ENCODE peak calls at places on chromosomes 2 and 18, in five cellular contexts. One of them, this sample, is unnamed.
A peak's percentile ranks its signal among the peaks of the same experiment; 100 is the strongest.

GRCh38 chr18:65206551-65207260 is 544.1 kb upstream of the CDH7 start:
- DNase-seq in neural crest cell: no peak
- DNase-seq in lung microvascular endothelial cell: no peak
- DNase-seq in non-pigmented ciliary epithelial cell: no peak
- DNase-seq in stimulated activated CD4-positive, alpha-beta T cell treated with anti-CD3 and anti-CD28 coated beads, Interleukin-12 subunit alpha, Interleukin-12 subunit beta, amount 100 ng/mL, for 4 hours: no peak
- DNase-seq in this sample: no peak

GRCh38 chr2:142681952-142682351 is 195.5 kb upstream of the KYNU start:
- DNase-seq in neural crest cell: no peak
- DNase-seq in lung microvascular endothelial cell: no peak
- DNase-seq in non-pigmented ciliary epithelial cell: no peak
- DNase-seq in stimulated activated CD4-positive, alpha-beta T cell treated with anti-CD3 and anti-CD28 coated beads, Interleukin-12 subunit alpha, Interleukin-12 subunit beta, amount 100 ng/mL, for 4 hours: no peak
- DNase-seq in this sample: no peak

GRCh38 chr2:202944403-202944802 is 32.3 kb downstream of the CARF start:
- DNase-seq in neural crest cell: no peak
- DNase-seq in lung microvascular endothelial cell: no peak
- DNase-seq in non-pigmented ciliary epithelial cell: no peak
- DNase-seq in stimulated activated CD4-positive, alpha-beta T cell treated with anti-CD3 and anti-CD28 coated beads, Interleukin-12 subunit alpha, Interleukin-12 subunit beta, amount 100 ng/mL, for 4 hours: no peak
- DNase-seq in this sample: no peak

GRCh38 chr2:163774862-163775261 is 39.1 kb upstream of the FIGN start:
- DNase-seq in neural crest cell: no peak
- DNase-seq in lung microvascular endothelial cell: peak; percentile 43
- DNase-seq in non-pigmented ciliary epithelial cell: peak; percentile 89
- DNase-seq in stimulated activated CD4-positive, alpha-beta T cell treated with anti-CD3 and anti-CD28 coated beads, Interleukin-12 subunit alpha, Interleukin-12 subunit beta, amount 100 ng/mL, for 4 hours: no peak
- DNase-seq in this sample: peak; percentile 46

GRCh38 chr2:12501469-12502147 is 215.1 kb upstream of the TRIB2 start:
- DNase-seq in neural crest cell: no peak
- DNase-seq in lung microvascular endothelial cell: peak; percentile 77
- DNase-seq in non-pigmented ciliary epithelial cell: no peak
- DNase-seq in stimulated activated CD4-positive, alpha-beta T cell treated with anti-CD3 and anti-CD28 coated beads, Interleukin-12 subunit alpha, Interleukin-12 subunit beta, amount 100 ng/mL, for 4 hours: peak; percentile 61
- DNase-seq in this sample: no peak

GRCh38 chr2:147275943-147276342 is 568.9 kb upstream of the ACVR2A start:
- DNase-seq in neural crest cell: no peak
- DNase-seq in lung microvascular endothelial cell: no peak
- DNase-seq in non-pigmented ciliary epithelial cell: no peak
- DNase-seq in stimulated activated CD4-positive, alpha-beta T cell treated with anti-CD3 and anti-CD28 coated beads, Interleukin-12 subunit alpha, Interleukin-12 subunit beta, amount 100 ng/mL, for 4 hours: no peak
- DNase-seq in this sample: no peak

GRCh38 chr18:79570266-79571201 is 109.1 kb upstream of the CTDP1 start:
- DNase-seq in neural crest cell: no peak
- DNase-seq in lung microvascular endothelial cell: peak; percentile 63
- DNase-seq in non-pigmented ciliary epithelial cell: no peak
- DNase-seq in stimulated activated CD4-positive, alpha-beta T cell treated with anti-CD3 and anti-CD28 coated beads, Interleukin-12 subunit alpha, Interleukin-12 subunit beta, amount 100 ng/mL, for 4 hours: no peak
- DNase-seq in this sample: no peak

GRCh38 chr18:32779010-32779409 is 6.2 kb upstream of the KLHL14 start:
- DNase-seq in neural crest cell: no peak
- DNase-seq in lung microvascular endothelial cell: no peak
- DNase-seq in non-pigmented ciliary epithelial cell: no peak
- DNase-seq in stimulated activated CD4-positive, alpha-beta T cell treated with anti-CD3 and anti-CD28 coated beads, Interleukin-12 subunit alpha, Interleukin-12 subunit beta, amount 100 ng/mL, for 4 hours: no peak
- DNase-seq in this sample: no peak

GRCh38 chr2:40827371-40827770 is 375.5 kb upstream of the SLC8A1 start:
- DNase-seq in neural crest cell: no peak
- DNase-seq in lung microvascular endothelial cell: no peak
- DNase-seq in non-pigmented ciliary epithelial cell: no peak
- DNase-seq in stimulated activated CD4-positive, alpha-beta T cell treated with anti-CD3 and anti-CD28 coated beads, Interleukin-12 subunit alpha, Interleukin-12 subunit beta, amount 100 ng/mL, for 4 hours: no peak
- DNase-seq in this sample: no peak

GRCh38 chr18:57208056-57208455 is 61.2 kb downstream of the BOD1L2 start:
- DNase-seq in neural crest cell: no peak
- DNase-seq in lung microvascular endothelial cell: no peak
- DNase-seq in non-pigmented ciliary epithelial cell: no peak
- DNase-seq in stimulated activated CD4-positive, alpha-beta T cell treated with anti-CD3 and anti-CD28 coated beads, Interleukin-12 subunit alpha, Interleukin-12 subunit beta, amount 100 ng/mL, for 4 hours: no peak
- DNase-seq in this sample: no peak

GRCh38 chr2:235051436-235052260 is 99.8 kb downstream of the SH3BP4 start:
- DNase-seq in neural crest cell: no peak
- DNase-seq in lung microvascular endothelial cell: no peak
- DNase-seq in non-pigmented ciliary epithelial cell: peak; percentile 24
- DNase-seq in stimulated activated CD4-positive, alpha-beta T cell treated with anti-CD3 and anti-CD28 coated beads, Interleukin-12 subunit alpha, Interleukin-12 subunit beta, amount 100 ng/mL, for 4 hours: no peak
- DNase-seq in this sample: no peak

GRCh38 chr2:73983322-73984202 is 1.1 kb upstream of the TET3 start:
- DNase-seq in neural crest cell: peak; percentile 11
- DNase-seq in lung microvascular endothelial cell: no peak
- DNase-seq in non-pigmented ciliary epithelial cell: no peak
- DNase-seq in stimulated activated CD4-positive, alpha-beta T cell treated with anti-CD3 and anti-CD28 coated beads, Interleukin-12 subunit alpha, Interleukin-12 subunit beta, amount 100 ng/mL, for 4 hours: no peak
- DNase-seq in this sample: no peak

GRCh38 chr2:144454466-144455287 is 65.2 kb downstream of the ZEB2 start:
- DNase-seq in neural crest cell: no peak
- DNase-seq in lung microvascular endothelial cell: peak; percentile 49
- DNase-seq in non-pigmented ciliary epithelial cell: no peak
- DNase-seq in stimulated activated CD4-positive, alpha-beta T cell treated with anti-CD3 and anti-CD28 coated beads, Interleukin-12 subunit alpha, Interleukin-12 subunit beta, amount 100 ng/mL, for 4 hours: no peak
- DNase-seq in this sample: no peak

GRCh38 chr2:217064234-217065103 is 204.6 kb upstream of the TNP1 start:
- DNase-seq in neural crest cell: no peak
- DNase-seq in lung microvascular endothelial cell: peak; percentile 94
- DNase-seq in non-pigmented ciliary epithelial cell: no peak
- DNase-seq in stimulated activated CD4-positive, alpha-beta T cell treated with anti-CD3 and anti-CD28 coated beads, Interleukin-12 subunit alpha, Interleukin-12 subunit beta, amount 100 ng/mL, for 4 hours: no peak
- DNase-seq in this sample: no peak

GRCh38 chr2:1593371-1594205 is 150.7 kb downstream of the PXDN start:
- DNase-seq in neural crest cell: no peak
- DNase-seq in lung microvascular endothelial cell: peak; percentile 86
- DNase-seq in non-pigmented ciliary epithelial cell: peak; percentile 68
- DNase-seq in stimulated activated CD4-positive, alpha-beta T cell treated with anti-CD3 and anti-CD28 coated beads, Interleukin-12 subunit alpha, Interleukin-12 subunit beta, amount 100 ng/mL, for 4 hours: no peak
- DNase-seq in this sample: peak; percentile 31

GRCh38 chr2:75432761-75433361 is 127.9 kb downstream of the EVA1A start:
- DNase-seq in neural crest cell: no peak
- DNase-seq in lung microvascular endothelial cell: no peak
- DNase-seq in non-pigmented ciliary epithelial cell: peak; percentile 55
- DNase-seq in stimulated activated CD4-positive, alpha-beta T cell treated with anti-CD3 and anti-CD28 coated beads, Interleukin-12 subunit alpha, Interleukin-12 subunit beta, amount 100 ng/mL, for 4 hours: no peak
- DNase-seq in this sample: no peak

GRCh38 chr2:84532291-84532690 is 16.0 kb downstream of the DNAH6 start:
- DNase-seq in neural crest cell: no peak
- DNase-seq in lung microvascular endothelial cell: no peak
- DNase-seq in non-pigmented ciliary epithelial cell: no peak
- DNase-seq in stimulated activated CD4-positive, alpha-beta T cell treated with anti-CD3 and anti-CD28 coated beads, Interleukin-12 subunit alpha, Interleukin-12 subunit beta, amount 100 ng/mL, for 4 hours: no peak
- DNase-seq in this sample: no peak

GRCh38 chr18:79784071-79784913 is 13.4 kb upstream of the KCNG2 start:
- DNase-seq in neural crest cell: no peak
- DNase-seq in lung microvascular endothelial cell: no peak
- DNase-seq in non-pigmented ciliary epithelial cell: no peak
- DNase-seq in stimulated activated CD4-positive, alpha-beta T cell treated with anti-CD3 and anti-CD28 coated beads, Interleukin-12 subunit alpha, Interleukin-12 subunit beta, amount 100 ng/mL, for 4 hours: no peak
- DNase-seq in this sample: no peak

GRCh38 chr2:80256396-80257167 is 48.0 kb downstream of the LRRTM1 start:
- DNase-seq in neural crest cell: no peak
- DNase-seq in lung microvascular endothelial cell: peak; percentile 2
- DNase-seq in non-pigmented ciliary epithelial cell: no peak
- DNase-seq in stimulated activated CD4-positive, alpha-beta T cell treated with anti-CD3 and anti-CD28 coated beads, Interleukin-12 subunit alpha, Interleukin-12 subunit beta, amount 100 ng/mL, for 4 hours: no peak
- DNase-seq in this sample: no peak

GRCh38 chr2:72837171-72837570 is 11.3 kb upstream of the EXOC6B start:
- DNase-seq in neural crest cell: no peak
- DNase-seq in lung microvascular endothelial cell: no peak
- DNase-seq in non-pigmented ciliary epithelial cell: no peak
- DNase-seq in stimulated activated CD4-positive, alpha-beta T cell treated with anti-CD3 and anti-CD28 coated beads, Interleukin-12 subunit alpha, Interleukin-12 subunit beta, amount 100 ng/mL, for 4 hours: no peak
- DNase-seq in this sample: no peak

GRCh38 chr2:36700311-36700710 is 3.8 kb downstream of the VIT start:
- DNase-seq in neural crest cell: no peak
- DNase-seq in lung microvascular endothelial cell: no peak
- DNase-seq in non-pigmented ciliary epithelial cell: no peak
- DNase-seq in stimulated activated CD4-positive, alpha-beta T cell treated with anti-CD3 and anti-CD28 coated beads, Interleukin-12 subunit alpha, Interleukin-12 subunit beta, amount 100 ng/mL, for 4 hours: no peak
- DNase-seq in this sample: no peak

GRCh38 chr2:105391058-105391627 is 7.7 kb downstream of the FHL2 start:
- DNase-seq in neural crest cell: no peak
- DNase-seq in lung microvascular endothelial cell: no peak
- DNase-seq in non-pigmented ciliary epithelial cell: peak; percentile 74
- DNase-seq in stimulated activated CD4-positive, alpha-beta T cell treated with anti-CD3 and anti-CD28 coated beads, Interleukin-12 subunit alpha, Interleukin-12 subunit beta, amount 100 ng/mL, for 4 hours: no peak
- DNase-seq in this sample: no peak

GRCh38 chr2:148599112-148599991 is 45.2 kb upstream of the EPC2 start:
- DNase-seq in neural crest cell: no peak
- DNase-seq in lung microvascular endothelial cell: no peak
- DNase-seq in non-pigmented ciliary epithelial cell: no peak
- DNase-seq in stimulated activated CD4-positive, alpha-beta T cell treated with anti-CD3 and anti-CD28 coated beads, Interleukin-12 subunit alpha, Interleukin-12 subunit beta, amount 100 ng/mL, for 4 hours: no peak
- DNase-seq in this sample: no peak

GRCh38 chr2:43356774-43357173 is 130.4 kb upstream of the ZFP36L2 start:
- DNase-seq in neural crest cell: no peak
- DNase-seq in lung microvascular endothelial cell: no peak
- DNase-seq in non-pigmented ciliary epithelial cell: no peak
- DNase-seq in stimulated activated CD4-positive, alpha-beta T cell treated with anti-CD3 and anti-CD28 coated beads, Interleukin-12 subunit alpha, Interleukin-12 subunit beta, amount 100 ng/mL, for 4 hours: no peak
- DNase-seq in this sample: no peak

GRCh38 chr2:71691747-71692455 is 238.5 kb downstream of the DYSF start:
- DNase-seq in neural crest cell: peak; percentile 26
- DNase-seq in lung microvascular endothelial cell: peak; percentile 54
- DNase-seq in non-pigmented ciliary epithelial cell: no peak
- DNase-seq in stimulated activated CD4-positive, alpha-beta T cell treated with anti-CD3 and anti-CD28 coated beads, Interleukin-12 subunit alpha, Interleukin-12 subunit beta, amount 100 ng/mL, for 4 hours: no peak
- DNase-seq in this sample: no peak

GRCh38 chr2:241733391-241734207 is 831 bp upstream of the D2HGDH start:
- DNase-seq in neural crest cell: no peak
- DNase-seq in lung microvascular endothelial cell: no peak
- DNase-seq in non-pigmented ciliary epithelial cell: no peak
- DNase-seq in stimulated activated CD4-positive, alpha-beta T cell treated with anti-CD3 and anti-CD28 coated beads, Interleukin-12 subunit alpha, Interleukin-12 subunit beta, amount 100 ng/mL, for 4 hours: no peak
- DNase-seq in this sample: no peak

GRCh38 chr2:233982421-233983121 is 65.4 kb downstream of the TRPM8 start:
- DNase-seq in neural crest cell: no peak
- DNase-seq in lung microvascular endothelial cell: peak; percentile 16
- DNase-seq in non-pigmented ciliary epithelial cell: peak; percentile 92
- DNase-seq in stimulated activated CD4-positive, alpha-beta T cell treated with anti-CD3 and anti-CD28 coated beads, Interleukin-12 subunit alpha, Interleukin-12 subunit beta, amount 100 ng/mL, for 4 hours: no peak
- DNase-seq in this sample: peak; percentile 47

GRCh38 chr2:128651000-128651399 is 332.3 kb upstream of the HS6ST1 start:
- DNase-seq in neural crest cell: no peak
- DNase-seq in lung microvascular endothelial cell: no peak
- DNase-seq in non-pigmented ciliary epithelial cell: no peak
- DNase-seq in stimulated activated CD4-positive, alpha-beta T cell treated with anti-CD3 and anti-CD28 coated beads, Interleukin-12 subunit alpha, Interleukin-12 subunit beta, amount 100 ng/mL, for 4 hours: no peak
- DNase-seq in this sample: no peak

GRCh38 chr2:239181074-239181581 is 219.7 kb downstream of the HDAC4 start:
- DNase-seq in neural crest cell: no peak
- DNase-seq in lung microvascular endothelial cell: no peak
- DNase-seq in non-pigmented ciliary epithelial cell: no peak
- DNase-seq in stimulated activated CD4-positive, alpha-beta T cell treated with anti-CD3 and anti-CD28 coated beads, Interleukin-12 subunit alpha, Interleukin-12 subunit beta, amount 100 ng/mL, for 4 hours: no peak
- DNase-seq in this sample: no peak

GRCh38 chr18:58076052-58076451 is 32.0 kb downstream of the NEDD4L start:
- DNase-seq in neural crest cell: no peak
- DNase-seq in lung microvascular endothelial cell: no peak
- DNase-seq in non-pigmented ciliary epithelial cell: no peak
- DNase-seq in stimulated activated CD4-positive, alpha-beta T cell treated with anti-CD3 and anti-CD28 coated beads, Interleukin-12 subunit alpha, Interleukin-12 subunit beta, amount 100 ng/mL, for 4 hours: no peak
- DNase-seq in this sample: no peak

GRCh38 chr2:241014224-241014623 is 15.8 kb downstream of the SNED1 start:
- DNase-seq in neural crest cell: no peak
- DNase-seq in lung microvascular endothelial cell: no peak
- DNase-seq in non-pigmented ciliary epithelial cell: no peak
- DNase-seq in stimulated activated CD4-positive, alpha-beta T cell treated with anti-CD3 and anti-CD28 coated beads, Interleukin-12 subunit alpha, Interleukin-12 subunit beta, amount 100 ng/mL, for 4 hours: no peak
- DNase-seq in this sample: no peak

GRCh38 chr2:149747456-149747855 is 159.9 kb upstream of the MMADHC start:
- DNase-seq in neural crest cell: no peak
- DNase-seq in lung microvascular endothelial cell: peak; percentile 40
- DNase-seq in non-pigmented ciliary epithelial cell: no peak
- DNase-seq in stimulated activated CD4-positive, alpha-beta T cell treated with anti-CD3 and anti-CD28 coated beads, Interleukin-12 subunit alpha, Interleukin-12 subunit beta, amount 100 ng/mL, for 4 hours: no peak
- DNase-seq in this sample: no peak

GRCh38 chr18:9868857-9869712 is 16.7 kb upstream of the TXNDC2 start:
- DNase-seq in neural crest cell: no peak
- DNase-seq in lung microvascular endothelial cell: no peak
- DNase-seq in non-pigmented ciliary epithelial cell: no peak
- DNase-seq in stimulated activated CD4-positive, alpha-beta T cell treated with anti-CD3 and anti-CD28 coated beads, Interleukin-12 subunit alpha, Interleukin-12 subunit beta, amount 100 ng/mL, for 4 hours: no peak
- DNase-seq in this sample: no peak

GRCh38 chr2:32678825-32679224 is 51.0 kb downstream of the TTC27 start:
- DNase-seq in neural crest cell: no peak
- DNase-seq in lung microvascular endothelial cell: peak; percentile 66
- DNase-seq in non-pigmented ciliary epithelial cell: no peak
- DNase-seq in stimulated activated CD4-positive, alpha-beta T cell treated with anti-CD3 and anti-CD28 coated beads, Interleukin-12 subunit alpha, Interleukin-12 subunit beta, amount 100 ng/mL, for 4 hours: no peak
- DNase-seq in this sample: peak; percentile 43

GRCh38 chr2:140624188-140624587 is 1506.6 kb downstream of the LRP1B start:
- DNase-seq in neural crest cell: no peak
- DNase-seq in lung microvascular endothelial cell: no peak
- DNase-seq in non-pigmented ciliary epithelial cell: no peak
- DNase-seq in stimulated activated CD4-positive, alpha-beta T cell treated with anti-CD3 and anti-CD28 coated beads, Interleukin-12 subunit alpha, Interleukin-12 subunit beta, amount 100 ng/mL, for 4 hours: no peak
- DNase-seq in this sample: no peak

GRCh38 chr18:54739476-54739875 is 88.8 kb upstream of the RAB27B start:
- DNase-seq in neural crest cell: no peak
- DNase-seq in lung microvascular endothelial cell: no peak
- DNase-seq in non-pigmented ciliary epithelial cell: no peak
- DNase-seq in stimulated activated CD4-positive, alpha-beta T cell treated with anti-CD3 and anti-CD28 coated beads, Interleukin-12 subunit alpha, Interleukin-12 subunit beta, amount 100 ng/mL, for 4 hours: no peak
- DNase-seq in this sample: no peak

GRCh38 chr2:218002792-218003191 is at the start of gene TNS1:
- DNase-seq in neural crest cell: no peak
- DNase-seq in lung microvascular endothelial cell: no peak
- DNase-seq in non-pigmented ciliary epithelial cell: no peak
- DNase-seq in stimulated activated CD4-positive, alpha-beta T cell treated with anti-CD3 and anti-CD28 coated beads, Interleukin-12 subunit alpha, Interleukin-12 subunit beta, amount 100 ng/mL, for 4 hours: no peak
- DNase-seq in this sample: peak; percentile 49

This sample was measured in fibroblast of the conjunctiva.